ENCODE peak calls at places on chromosomes 16 and 17, in seven cellular contexts. One of them, this sample, is unnamed.

GRCh38 chr16:75053791-75054555 is 55.1 kb downstream of the ZNRF1 start:
- DNase-seq in NCI-H2081: peak
- DNase-seq in left ventricle myocardium inferior: peak
- DNase-seq in stimulated activated naive CD8-positive, alpha-beta T cell treated with anti-CD3 and anti-CD28 coated beads, Interleukin-15, Interleukin-2, amounts not matched to agents 100 U/mL and 50 U/mL, for 24 hours: no peak
- DNase-seq in T-helper 1 cell: no peak
- DNase-seq in naive thymus-derived CD4-positive, alpha-beta T cell: no peak
- DNase-seq in stimulated activated CD4-positive, alpha-beta T cell treated with anti-CD3 and anti-CD28 coated beads, TNF-alpha, amount 100 ng/mL, for 1 hour: no peak
- DNase-seq in this sample: no peak

GRCh38 chr16:35752773-35753558 is 2293.6 kb downstream of the TP53TG3F start:
- DNase-seq in NCI-H2081: no peak
- DNase-seq in left ventricle myocardium inferior: no peak
- DNase-seq in stimulated activated naive CD8-positive, alpha-beta T cell treated with anti-CD3 and anti-CD28 coated beads, Interleukin-15, Interleukin-2, amounts not matched to agents 100 U/mL and 50 U/mL, for 24 hours: no peak
- DNase-seq in T-helper 1 cell: no peak
- DNase-seq in naive thymus-derived CD4-positive, alpha-beta T cell: no peak
- DNase-seq in stimulated activated CD4-positive, alpha-beta T cell treated with anti-CD3 and anti-CD28 coated beads, TNF-alpha, amount 100 ng/mL, for 1 hour: no peak
- DNase-seq in this sample: no peak

GRCh38 chr17:62703776-62704380 is 76.4 kb downstream of the MRC2 start:
- DNase-seq in NCI-H2081: peak
- DNase-seq in left ventricle myocardium inferior: peak
- DNase-seq in stimulated activated naive CD8-positive, alpha-beta T cell treated with anti-CD3 and anti-CD28 coated beads, Interleukin-15, Interleukin-2, amounts not matched to agents 100 U/mL and 50 U/mL, for 24 hours: peak
- DNase-seq in T-helper 1 cell: peak
- DNase-seq in naive thymus-derived CD4-positive, alpha-beta T cell: peak
- DNase-seq in stimulated activated CD4-positive, alpha-beta T cell treated with anti-CD3 and anti-CD28 coated beads, TNF-alpha, amount 100 ng/mL, for 1 hour: peak
- DNase-seq in this sample: peak

GRCh38 chr17:7912927-7913524 is 3.1 kb downstream of the RNF227 start:
- DNase-seq in NCI-H2081: peak
- DNase-seq in left ventricle myocardium inferior: no peak
- DNase-seq in stimulated activated naive CD8-positive, alpha-beta T cell treated with anti-CD3 and anti-CD28 coated beads, Interleukin-15, Interleukin-2, amounts not matched to agents 100 U/mL and 50 U/mL, for 24 hours: peak
- DNase-seq in T-helper 1 cell: peak
- DNase-seq in naive thymus-derived CD4-positive, alpha-beta T cell: no peak
- DNase-seq in stimulated activated CD4-positive, alpha-beta T cell treated with anti-CD3 and anti-CD28 coated beads, TNF-alpha, amount 100 ng/mL, for 1 hour: no peak
- DNase-seq in this sample: peak

GRCh38 chr16:85675528-85675927 is 13.2 kb downstream of the GINS2 start:
- DNase-seq in NCI-H2081: no peak
- DNase-seq in left ventricle myocardium inferior: no peak
- DNase-seq in stimulated activated naive CD8-positive, alpha-beta T cell treated with anti-CD3 and anti-CD28 coated beads, Interleukin-15, Interleukin-2, amounts not matched to agents 100 U/mL and 50 U/mL, for 24 hours: no peak
- DNase-seq in T-helper 1 cell: no peak
- DNase-seq in naive thymus-derived CD4-positive, alpha-beta T cell: no peak
- DNase-seq in stimulated activated CD4-positive, alpha-beta T cell treated with anti-CD3 and anti-CD28 coated beads, TNF-alpha, amount 100 ng/mL, for 1 hour: no peak
- DNase-seq in this sample: peak

GRCh38 chr16:23959801-23960072 is 124.0 kb downstream of the PRKCB start:
- DNase-seq in NCI-H2081: no peak
- DNase-seq in left ventricle myocardium inferior: no peak
- DNase-seq in stimulated activated naive CD8-positive, alpha-beta T cell treated with anti-CD3 and anti-CD28 coated beads, Interleukin-15, Interleukin-2, amounts not matched to agents 100 U/mL and 50 U/mL, for 24 hours: no peak
- DNase-seq in T-helper 1 cell: no peak
- DNase-seq in naive thymus-derived CD4-positive, alpha-beta T cell: no peak
- DNase-seq in stimulated activated CD4-positive, alpha-beta T cell treated with anti-CD3 and anti-CD28 coated beads, TNF-alpha, amount 100 ng/mL, for 1 hour: no peak
- DNase-seq in this sample: no peak

GRCh38 chr16:23072769-23073549 is 76.3 kb downstream of the USP31 start:
- DNase-seq in NCI-H2081: no peak
- DNase-seq in left ventricle myocardium inferior: no peak
- DNase-seq in stimulated activated naive CD8-positive, alpha-beta T cell treated with anti-CD3 and anti-CD28 coated beads, Interleukin-15, Interleukin-2, amounts not matched to agents 100 U/mL and 50 U/mL, for 24 hours: no peak
- DNase-seq in T-helper 1 cell: no peak
- DNase-seq in naive thymus-derived CD4-positive, alpha-beta T cell: no peak
- DNase-seq in stimulated activated CD4-positive, alpha-beta T cell treated with anti-CD3 and anti-CD28 coated beads, TNF-alpha, amount 100 ng/mL, for 1 hour: no peak
- DNase-seq in this sample: no peak

GRCh38 chr16:86762035-86762550 is 183.7 kb downstream of the FOXL1 start:
- DNase-seq in NCI-H2081: no peak
- DNase-seq in left ventricle myocardium inferior: no peak
- DNase-seq in stimulated activated naive CD8-positive, alpha-beta T cell treated with anti-CD3 and anti-CD28 coated beads, Interleukin-15, Interleukin-2, amounts not matched to agents 100 U/mL and 50 U/mL, for 24 hours: no peak
- DNase-seq in T-helper 1 cell: no peak
- DNase-seq in naive thymus-derived CD4-positive, alpha-beta T cell: no peak
- DNase-seq in stimulated activated CD4-positive, alpha-beta T cell treated with anti-CD3 and anti-CD28 coated beads, TNF-alpha, amount 100 ng/mL, for 1 hour: no peak
- DNase-seq in this sample: no peak

GRCh38 chr17:40031706-40032105 is 16.5 kb downstream of the CSF3 start:
- DNase-seq in NCI-H2081: no peak
- DNase-seq in left ventricle myocardium inferior: no peak
- DNase-seq in stimulated activated naive CD8-positive, alpha-beta T cell treated with anti-CD3 and anti-CD28 coated beads, Interleukin-15, Interleukin-2, amounts not matched to agents 100 U/mL and 50 U/mL, for 24 hours: no peak
- DNase-seq in T-helper 1 cell: no peak
- DNase-seq in naive thymus-derived CD4-positive, alpha-beta T cell: no peak
- DNase-seq in stimulated activated CD4-positive, alpha-beta T cell treated with anti-CD3 and anti-CD28 coated beads, TNF-alpha, amount 100 ng/mL, for 1 hour: no peak
- DNase-seq in this sample: no peak

GRCh38 chr17:37708616-37709212 is 36.1 kb downstream of the HNF1B start:
- DNase-seq in NCI-H2081: no peak
- DNase-seq in left ventricle myocardium inferior: no peak
- DNase-seq in stimulated activated naive CD8-positive, alpha-beta T cell treated with anti-CD3 and anti-CD28 coated beads, Interleukin-15, Interleukin-2, amounts not matched to agents 100 U/mL and 50 U/mL, for 24 hours: peak
- DNase-seq in T-helper 1 cell: no peak
- DNase-seq in naive thymus-derived CD4-positive, alpha-beta T cell: no peak
- DNase-seq in stimulated activated CD4-positive, alpha-beta T cell treated with anti-CD3 and anti-CD28 coated beads, TNF-alpha, amount 100 ng/mL, for 1 hour: no peak
- DNase-seq in this sample: no peak

GRCh38 chr17:683040-683439 is 31.6 kb downstream of the VPS53 start:
- DNase-seq in NCI-H2081: no peak
- DNase-seq in left ventricle myocardium inferior: no peak
- DNase-seq in stimulated activated naive CD8-positive, alpha-beta T cell treated with anti-CD3 and anti-CD28 coated beads, Interleukin-15, Interleukin-2, amounts not matched to agents 100 U/mL and 50 U/mL, for 24 hours: no peak
- DNase-seq in T-helper 1 cell: no peak
- DNase-seq in naive thymus-derived CD4-positive, alpha-beta T cell: no peak
- DNase-seq in stimulated activated CD4-positive, alpha-beta T cell treated with anti-CD3 and anti-CD28 coated beads, TNF-alpha, amount 100 ng/mL, for 1 hour: no peak
- DNase-seq in this sample: no peak

GRCh38 chr17:27332052-27332403 is 38.1 kb downstream of the WSB1 start:
- DNase-seq in NCI-H2081: no peak
- DNase-seq in left ventricle myocardium inferior: no peak
- DNase-seq in stimulated activated naive CD8-positive, alpha-beta T cell treated with anti-CD3 and anti-CD28 coated beads, Interleukin-15, Interleukin-2, amounts not matched to agents 100 U/mL and 50 U/mL, for 24 hours: no peak
- DNase-seq in T-helper 1 cell: no peak
- DNase-seq in naive thymus-derived CD4-positive, alpha-beta T cell: peak
- DNase-seq in stimulated activated CD4-positive, alpha-beta T cell treated with anti-CD3 and anti-CD28 coated beads, TNF-alpha, amount 100 ng/mL, for 1 hour: no peak
- DNase-seq in this sample: no peak

GRCh38 chr17:81081619-81082176 is 46.7 kb downstream of the BAIAP2 start:
- DNase-seq in NCI-H2081: no peak
- DNase-seq in left ventricle myocardium inferior: no peak
- DNase-seq in stimulated activated naive CD8-positive, alpha-beta T cell treated with anti-CD3 and anti-CD28 coated beads, Interleukin-15, Interleukin-2, amounts not matched to agents 100 U/mL and 50 U/mL, for 24 hours: no peak
- DNase-seq in T-helper 1 cell: no peak
- DNase-seq in naive thymus-derived CD4-positive, alpha-beta T cell: no peak
- DNase-seq in stimulated activated CD4-positive, alpha-beta T cell treated with anti-CD3 and anti-CD28 coated beads, TNF-alpha, amount 100 ng/mL, for 1 hour: no peak
- DNase-seq in this sample: no peak

GRCh38 chr17:3622977-3623594 is 13.0 kb downstream of the SHPK start:
- DNase-seq in NCI-H2081: no peak
- DNase-seq in left ventricle myocardium inferior: no peak
- DNase-seq in stimulated activated naive CD8-positive, alpha-beta T cell treated with anti-CD3 and anti-CD28 coated beads, Interleukin-15, Interleukin-2, amounts not matched to agents 100 U/mL and 50 U/mL, for 24 hours: no peak
- DNase-seq in T-helper 1 cell: no peak
- DNase-seq in naive thymus-derived CD4-positive, alpha-beta T cell: no peak
- DNase-seq in stimulated activated CD4-positive, alpha-beta T cell treated with anti-CD3 and anti-CD28 coated beads, TNF-alpha, amount 100 ng/mL, for 1 hour: no peak
- DNase-seq in this sample: no peak

GRCh38 chr17:18229771-18230170 is 4.3 kb downstream of the LLGL1 start:
- DNase-seq in NCI-H2081: no peak
- DNase-seq in left ventricle myocardium inferior: no peak
- DNase-seq in stimulated activated naive CD8-positive, alpha-beta T cell treated with anti-CD3 and anti-CD28 coated beads, Interleukin-15, Interleukin-2, amounts not matched to agents 100 U/mL and 50 U/mL, for 24 hours: no peak
- DNase-seq in T-helper 1 cell: no peak
- DNase-seq in naive thymus-derived CD4-positive, alpha-beta T cell: no peak
- DNase-seq in stimulated activated CD4-positive, alpha-beta T cell treated with anti-CD3 and anti-CD28 coated beads, TNF-alpha, amount 100 ng/mL, for 1 hour: no peak
- DNase-seq in this sample: no peak

GRCh38 chr16:56600398-56600999 is 7.9 kb upstream of the MT2A start:
- DNase-seq in NCI-H2081: peak
- DNase-seq in left ventricle myocardium inferior: no peak
- DNase-seq in stimulated activated naive CD8-positive, alpha-beta T cell treated with anti-CD3 and anti-CD28 coated beads, Interleukin-15, Interleukin-2, amounts not matched to agents 100 U/mL and 50 U/mL, for 24 hours: peak
- DNase-seq in T-helper 1 cell: no peak
- DNase-seq in naive thymus-derived CD4-positive, alpha-beta T cell: no peak
- DNase-seq in stimulated activated CD4-positive, alpha-beta T cell treated with anti-CD3 and anti-CD28 coated beads, TNF-alpha, amount 100 ng/mL, for 1 hour: no peak
- DNase-seq in this sample: peak

GRCh38 chr16:33059206-33059605 is 134.8 kb upstream of the TP53TG3C start:
- DNase-seq in NCI-H2081: no peak
- DNase-seq in left ventricle myocardium inferior: no peak
- DNase-seq in stimulated activated naive CD8-positive, alpha-beta T cell treated with anti-CD3 and anti-CD28 coated beads, Interleukin-15, Interleukin-2, amounts not matched to agents 100 U/mL and 50 U/mL, for 24 hours: no peak
- DNase-seq in T-helper 1 cell: no peak
- DNase-seq in naive thymus-derived CD4-positive, alpha-beta T cell: no peak
- DNase-seq in stimulated activated CD4-positive, alpha-beta T cell treated with anti-CD3 and anti-CD28 coated beads, TNF-alpha, amount 100 ng/mL, for 1 hour: no peak
- DNase-seq in this sample: no peak

GRCh38 chr16:53588081-53588648 is 85.2 kb upstream of the AKTIP start:
- DNase-seq in NCI-H2081: no peak
- DNase-seq in left ventricle myocardium inferior: no peak
- DNase-seq in stimulated activated naive CD8-positive, alpha-beta T cell treated with anti-CD3 and anti-CD28 coated beads, Interleukin-15, Interleukin-2, amounts not matched to agents 100 U/mL and 50 U/mL, for 24 hours: no peak
- DNase-seq in T-helper 1 cell: no peak
- DNase-seq in naive thymus-derived CD4-positive, alpha-beta T cell: no peak
- DNase-seq in stimulated activated CD4-positive, alpha-beta T cell treated with anti-CD3 and anti-CD28 coated beads, TNF-alpha, amount 100 ng/mL, for 1 hour: no peak
- DNase-seq in this sample: no peak

GRCh38 chr17:45225051-45225700 is 3.5 kb downstream of the FMNL1 start:
- DNase-seq in NCI-H2081: no peak
- DNase-seq in left ventricle myocardium inferior: no peak
- DNase-seq in stimulated activated naive CD8-positive, alpha-beta T cell treated with anti-CD3 and anti-CD28 coated beads, Interleukin-15, Interleukin-2, amounts not matched to agents 100 U/mL and 50 U/mL, for 24 hours: peak
- DNase-seq in T-helper 1 cell: no peak
- DNase-seq in naive thymus-derived CD4-positive, alpha-beta T cell: no peak
- DNase-seq in stimulated activated CD4-positive, alpha-beta T cell treated with anti-CD3 and anti-CD28 coated beads, TNF-alpha, amount 100 ng/mL, for 1 hour: no peak
- DNase-seq in this sample: no peak

GRCh38 chr16:52549011-52549692 is 2.2 kb upstream of the TOX3 start:
- DNase-seq in NCI-H2081: no peak
- DNase-seq in left ventricle myocardium inferior: no peak
- DNase-seq in stimulated activated naive CD8-positive, alpha-beta T cell treated with anti-CD3 and anti-CD28 coated beads, Interleukin-15, Interleukin-2, amounts not matched to agents 100 U/mL and 50 U/mL, for 24 hours: no peak
- DNase-seq in T-helper 1 cell: no peak
- DNase-seq in naive thymus-derived CD4-positive, alpha-beta T cell: no peak
- DNase-seq in stimulated activated CD4-positive, alpha-beta T cell treated with anti-CD3 and anti-CD28 coated beads, TNF-alpha, amount 100 ng/mL, for 1 hour: no peak
- DNase-seq in this sample: no peak

GRCh38 chr17:68101992-68102758 is 66.6 kb downstream of the KPNA2 start:
- DNase-seq in NCI-H2081: peak
- DNase-seq in left ventricle myocardium inferior: no peak
- DNase-seq in stimulated activated naive CD8-positive, alpha-beta T cell treated with anti-CD3 and anti-CD28 coated beads, Interleukin-15, Interleukin-2, amounts not matched to agents 100 U/mL and 50 U/mL, for 24 hours: peak
- DNase-seq in T-helper 1 cell: peak
- DNase-seq in naive thymus-derived CD4-positive, alpha-beta T cell: no peak
- DNase-seq in stimulated activated CD4-positive, alpha-beta T cell treated with anti-CD3 and anti-CD28 coated beads, TNF-alpha, amount 100 ng/mL, for 1 hour: no peak
- DNase-seq in this sample: peak

GRCh38 chr16:8583199-8583598 is 7.1 kb downstream of the TMEM114 start:
- DNase-seq in NCI-H2081: no peak
- DNase-seq in left ventricle myocardium inferior: no peak
- DNase-seq in stimulated activated naive CD8-positive, alpha-beta T cell treated with anti-CD3 and anti-CD28 coated beads, Interleukin-15, Interleukin-2, amounts not matched to agents 100 U/mL and 50 U/mL, for 24 hours: no peak
- DNase-seq in T-helper 1 cell: no peak
- DNase-seq in naive thymus-derived CD4-positive, alpha-beta T cell: no peak
- DNase-seq in stimulated activated CD4-positive, alpha-beta T cell treated with anti-CD3 and anti-CD28 coated beads, TNF-alpha, amount 100 ng/mL, for 1 hour: no peak
- DNase-seq in this sample: peak

GRCh38 chr16:56576585-56577299 is 11.9 kb downstream of the MT4 start:
- DNase-seq in NCI-H2081: no peak
- DNase-seq in left ventricle myocardium inferior: peak
- DNase-seq in stimulated activated naive CD8-positive, alpha-beta T cell treated with anti-CD3 and anti-CD28 coated beads, Interleukin-15, Interleukin-2, amounts not matched to agents 100 U/mL and 50 U/mL, for 24 hours: peak
- DNase-seq in T-helper 1 cell: peak
- DNase-seq in naive thymus-derived CD4-positive, alpha-beta T cell: peak
- DNase-seq in stimulated activated CD4-positive, alpha-beta T cell treated with anti-CD3 and anti-CD28 coated beads, TNF-alpha, amount 100 ng/mL, for 1 hour: peak
- DNase-seq in this sample: no peak

GRCh38 chr17:17497845-17498520 is 1.8 kb upstream of the RASD1 start:
- DNase-seq in NCI-H2081: no peak
- DNase-seq in left ventricle myocardium inferior: no peak
- DNase-seq in stimulated activated naive CD8-positive, alpha-beta T cell treated with anti-CD3 and anti-CD28 coated beads, Interleukin-15, Interleukin-2, amounts not matched to agents 100 U/mL and 50 U/mL, for 24 hours: no peak
- DNase-seq in T-helper 1 cell: no peak
- DNase-seq in naive thymus-derived CD4-positive, alpha-beta T cell: no peak
- DNase-seq in stimulated activated CD4-positive, alpha-beta T cell treated with anti-CD3 and anti-CD28 coated beads, TNF-alpha, amount 100 ng/mL, for 1 hour: no peak
- DNase-seq in this sample: no peak

GRCh38 chr17:78233678-78234077 is 2.2 kb downstream of the TMEM235 start:
- DNase-seq in NCI-H2081: no peak
- DNase-seq in left ventricle myocardium inferior: no peak
- DNase-seq in stimulated activated naive CD8-positive, alpha-beta T cell treated with anti-CD3 and anti-CD28 coated beads, Interleukin-15, Interleukin-2, amounts not matched to agents 100 U/mL and 50 U/mL, for 24 hours: no peak
- DNase-seq in T-helper 1 cell: no peak
- DNase-seq in naive thymus-derived CD4-positive, alpha-beta T cell: no peak
- DNase-seq in stimulated activated CD4-positive, alpha-beta T cell treated with anti-CD3 and anti-CD28 coated beads, TNF-alpha, amount 100 ng/mL, for 1 hour: no peak
- DNase-seq in this sample: no peak

GRCh38 chr16:84054916-84055315 is 12.3 kb upstream of the SLC38A8 start:
- DNase-seq in NCI-H2081: no peak
- DNase-seq in left ventricle myocardium inferior: no peak
- DNase-seq in stimulated activated naive CD8-positive, alpha-beta T cell treated with anti-CD3 and anti-CD28 coated beads, Interleukin-15, Interleukin-2, amounts not matched to agents 100 U/mL and 50 U/mL, for 24 hours: no peak
- DNase-seq in T-helper 1 cell: no peak
- DNase-seq in naive thymus-derived CD4-positive, alpha-beta T cell: no peak
- DNase-seq in stimulated activated CD4-positive, alpha-beta T cell treated with anti-CD3 and anti-CD28 coated beads, TNF-alpha, amount 100 ng/mL, for 1 hour: no peak
- DNase-seq in this sample: no peak

GRCh38 chr17:65527381-65527780 is 34.1 kb downstream of the AXIN2 start:
- DNase-seq in NCI-H2081: no peak
- DNase-seq in left ventricle myocardium inferior: no peak
- DNase-seq in stimulated activated naive CD8-positive, alpha-beta T cell treated with anti-CD3 and anti-CD28 coated beads, Interleukin-15, Interleukin-2, amounts not matched to agents 100 U/mL and 50 U/mL, for 24 hours: no peak
- DNase-seq in T-helper 1 cell: no peak
- DNase-seq in naive thymus-derived CD4-positive, alpha-beta T cell: no peak
- DNase-seq in stimulated activated CD4-positive, alpha-beta T cell treated with anti-CD3 and anti-CD28 coated beads, TNF-alpha, amount 100 ng/mL, for 1 hour: no peak
- DNase-seq in this sample: no peak

GRCh38 chr16:49345829-49346228 is 27.8 kb upstream of the C16orf78 start:
- DNase-seq in NCI-H2081: no peak
- DNase-seq in left ventricle myocardium inferior: no peak
- DNase-seq in stimulated activated naive CD8-positive, alpha-beta T cell treated with anti-CD3 and anti-CD28 coated beads, Interleukin-15, Interleukin-2, amounts not matched to agents 100 U/mL and 50 U/mL, for 24 hours: peak
- DNase-seq in T-helper 1 cell: no peak
- DNase-seq in naive thymus-derived CD4-positive, alpha-beta T cell: no peak
- DNase-seq in stimulated activated CD4-positive, alpha-beta T cell treated with anti-CD3 and anti-CD28 coated beads, TNF-alpha, amount 100 ng/mL, for 1 hour: no peak
- DNase-seq in this sample: peak

GRCh38 chr17:1298616-1299015 is 19.2 kb downstream of the TRARG1 start:
- DNase-seq in NCI-H2081: no peak
- DNase-seq in left ventricle myocardium inferior: no peak
- DNase-seq in stimulated activated naive CD8-positive, alpha-beta T cell treated with anti-CD3 and anti-CD28 coated beads, Interleukin-15, Interleukin-2, amounts not matched to agents 100 U/mL and 50 U/mL, for 24 hours: peak
- DNase-seq in T-helper 1 cell: peak
- DNase-seq in naive thymus-derived CD4-positive, alpha-beta T cell: peak
- DNase-seq in stimulated activated CD4-positive, alpha-beta T cell treated with anti-CD3 and anti-CD28 coated beads, TNF-alpha, amount 100 ng/mL, for 1 hour: no peak
- DNase-seq in this sample: no peak

GRCh38 chr17:17812211-17813054 is 24.4 kb downstream of the SREBF1 start:
- DNase-seq in NCI-H2081: no peak
- DNase-seq in left ventricle myocardium inferior: peak
- DNase-seq in stimulated activated naive CD8-positive, alpha-beta T cell treated with anti-CD3 and anti-CD28 coated beads, Interleukin-15, Interleukin-2, amounts not matched to agents 100 U/mL and 50 U/mL, for 24 hours: peak
- DNase-seq in T-helper 1 cell: peak
- DNase-seq in naive thymus-derived CD4-positive, alpha-beta T cell: peak
- DNase-seq in stimulated activated CD4-positive, alpha-beta T cell treated with anti-CD3 and anti-CD28 coated beads, TNF-alpha, amount 100 ng/mL, for 1 hour: peak
- DNase-seq in this sample: peak

GRCh38 chr16:1911467-1912214 is 6.6 kb downstream of the HS3ST6 start:
- DNase-seq in NCI-H2081: no peak
- DNase-seq in left ventricle myocardium inferior: no peak
- DNase-seq in stimulated activated naive CD8-positive, alpha-beta T cell treated with anti-CD3 and anti-CD28 coated beads, Interleukin-15, Interleukin-2, amounts not matched to agents 100 U/mL and 50 U/mL, for 24 hours: no peak
- DNase-seq in T-helper 1 cell: no peak
- DNase-seq in naive thymus-derived CD4-positive, alpha-beta T cell: no peak
- DNase-seq in stimulated activated CD4-positive, alpha-beta T cell treated with anti-CD3 and anti-CD28 coated beads, TNF-alpha, amount 100 ng/mL, for 1 hour: no peak
- DNase-seq in this sample: no peak

GRCh38 chr17:64982139-64982802 is 63.0 kb upstream of the LRRC37A3 start:
- DNase-seq in NCI-H2081: no peak
- DNase-seq in left ventricle myocardium inferior: no peak
- DNase-seq in stimulated activated naive CD8-positive, alpha-beta T cell treated with anti-CD3 and anti-CD28 coated beads, Interleukin-15, Interleukin-2, amounts not matched to agents 100 U/mL and 50 U/mL, for 24 hours: no peak
- DNase-seq in T-helper 1 cell: no peak
- DNase-seq in naive thymus-derived CD4-positive, alpha-beta T cell: no peak
- DNase-seq in stimulated activated CD4-positive, alpha-beta T cell treated with anti-CD3 and anti-CD28 coated beads, TNF-alpha, amount 100 ng/mL, for 1 hour: no peak
- DNase-seq in this sample: peak

This sample was measured in RKO.